ENCODE peak calls at places on chromosome 18, in seven cellular contexts. One of them, this sample, is unnamed.

GRCh38 chr18:30093376-30093775 is 949.2 kb downstream of the DSC3 start:
- DNase-seq in A549: no peak
- DNase-seq in left ventricle myocardium inferior: no peak
- DNase-seq in neural progenitor cell: no peak
- DNase-seq in IMR-90: peak
- DNase-seq in mesendoderm: no peak
- DNase-seq in effector memory CD4-positive, alpha-beta T cell: no peak
- DNase-seq in this sample: no peak

GRCh38 chr18:41642756-41643155 is 312.3 kb upstream of the PIK3C3 start:
- DNase-seq in A549: no peak
- DNase-seq in left ventricle myocardium inferior: no peak
- DNase-seq in neural progenitor cell: no peak
- DNase-seq in IMR-90: no peak
- DNase-seq in mesendoderm: no peak
- DNase-seq in effector memory CD4-positive, alpha-beta T cell: no peak
- DNase-seq in this sample: no peak

GRCh38 chr18:56168049-56168781 is 470.2 kb downstream of the TXNL1 start:
- DNase-seq in A549: no peak
- DNase-seq in left ventricle myocardium inferior: no peak
- DNase-seq in neural progenitor cell: peak
- DNase-seq in IMR-90: peak
- DNase-seq in mesendoderm: peak
- DNase-seq in effector memory CD4-positive, alpha-beta T cell: no peak
- DNase-seq in this sample: peak

GRCh38 chr18:36648803-36649202 is 180.0 kb downstream of the TPGS2 start:
- DNase-seq in A549: no peak
- DNase-seq in left ventricle myocardium inferior: no peak
- DNase-seq in neural progenitor cell: no peak
- DNase-seq in IMR-90: no peak
- DNase-seq in mesendoderm: no peak
- DNase-seq in effector memory CD4-positive, alpha-beta T cell: no peak
- DNase-seq in this sample: no peak

GRCh38 chr18:49814147-49814499 is 790 bp upstream of the ACAA2 start:
- DNase-seq in A549: peak
- DNase-seq in left ventricle myocardium inferior: peak
- DNase-seq in neural progenitor cell: peak
- DNase-seq in IMR-90: peak
- DNase-seq in mesendoderm: peak
- DNase-seq in effector memory CD4-positive, alpha-beta T cell: no peak
- DNase-seq in this sample: peak

GRCh38 chr18:10748641-10749040 is 222.8 kb downstream of the NAPG start:
- DNase-seq in A549: no peak
- DNase-seq in left ventricle myocardium inferior: no peak
- DNase-seq in neural progenitor cell: no peak
- DNase-seq in IMR-90: peak
- DNase-seq in mesendoderm: no peak
- DNase-seq in effector memory CD4-positive, alpha-beta T cell: no peak
- DNase-seq in this sample: peak

GRCh38 chr18:47969851-47970250 is 39.4 kb upstream of the SMAD2 start:
- DNase-seq in A549: no peak
- DNase-seq in left ventricle myocardium inferior: no peak
- DNase-seq in neural progenitor cell: no peak
- DNase-seq in IMR-90: no peak
- DNase-seq in mesendoderm: peak
- DNase-seq in effector memory CD4-positive, alpha-beta T cell: no peak
- DNase-seq in this sample: peak

GRCh38 chr18:28905509-28905908 is 728.6 kb upstream of the CDH2 start:
- DNase-seq in A549: no peak
- DNase-seq in left ventricle myocardium inferior: no peak
- DNase-seq in neural progenitor cell: no peak
- DNase-seq in IMR-90: peak
- DNase-seq in mesendoderm: peak
- DNase-seq in effector memory CD4-positive, alpha-beta T cell: no peak
- DNase-seq in this sample: peak

GRCh38 chr18:3238742-3239141 is 8.9 kb upstream of the MYL12A start:
- DNase-seq in A549: no peak
- DNase-seq in left ventricle myocardium inferior: no peak
- DNase-seq in neural progenitor cell: no peak
- DNase-seq in IMR-90: no peak
- DNase-seq in mesendoderm: no peak
- DNase-seq in effector memory CD4-positive, alpha-beta T cell: no peak
- DNase-seq in this sample: no peak

GRCh38 chr18:63234432-63234831 is 85.1 kb downstream of the BCL2 start:
- DNase-seq in A549: no peak
- DNase-seq in left ventricle myocardium inferior: no peak
- DNase-seq in neural progenitor cell: no peak
- DNase-seq in IMR-90: no peak
- DNase-seq in mesendoderm: no peak
- DNase-seq in effector memory CD4-positive, alpha-beta T cell: no peak
- DNase-seq in this sample: no peak

GRCh38 chr18:36974686-36975085 is 145.8 kb downstream of the KIAA1328 start:
- DNase-seq in A549: no peak
- DNase-seq in left ventricle myocardium inferior: no peak
- DNase-seq in neural progenitor cell: no peak
- DNase-seq in IMR-90: no peak
- DNase-seq in mesendoderm: no peak
- DNase-seq in effector memory CD4-positive, alpha-beta T cell: no peak
- DNase-seq in this sample: no peak

GRCh38 chr18:35938158-35938557 is 34.3 kb upstream of the RMP24 start:
- DNase-seq in A549: no peak
- DNase-seq in left ventricle myocardium inferior: no peak
- DNase-seq in neural progenitor cell: no peak
- DNase-seq in IMR-90: peak
- DNase-seq in mesendoderm: no peak
- DNase-seq in effector memory CD4-positive, alpha-beta T cell: no peak
- DNase-seq in this sample: no peak

DNA sequence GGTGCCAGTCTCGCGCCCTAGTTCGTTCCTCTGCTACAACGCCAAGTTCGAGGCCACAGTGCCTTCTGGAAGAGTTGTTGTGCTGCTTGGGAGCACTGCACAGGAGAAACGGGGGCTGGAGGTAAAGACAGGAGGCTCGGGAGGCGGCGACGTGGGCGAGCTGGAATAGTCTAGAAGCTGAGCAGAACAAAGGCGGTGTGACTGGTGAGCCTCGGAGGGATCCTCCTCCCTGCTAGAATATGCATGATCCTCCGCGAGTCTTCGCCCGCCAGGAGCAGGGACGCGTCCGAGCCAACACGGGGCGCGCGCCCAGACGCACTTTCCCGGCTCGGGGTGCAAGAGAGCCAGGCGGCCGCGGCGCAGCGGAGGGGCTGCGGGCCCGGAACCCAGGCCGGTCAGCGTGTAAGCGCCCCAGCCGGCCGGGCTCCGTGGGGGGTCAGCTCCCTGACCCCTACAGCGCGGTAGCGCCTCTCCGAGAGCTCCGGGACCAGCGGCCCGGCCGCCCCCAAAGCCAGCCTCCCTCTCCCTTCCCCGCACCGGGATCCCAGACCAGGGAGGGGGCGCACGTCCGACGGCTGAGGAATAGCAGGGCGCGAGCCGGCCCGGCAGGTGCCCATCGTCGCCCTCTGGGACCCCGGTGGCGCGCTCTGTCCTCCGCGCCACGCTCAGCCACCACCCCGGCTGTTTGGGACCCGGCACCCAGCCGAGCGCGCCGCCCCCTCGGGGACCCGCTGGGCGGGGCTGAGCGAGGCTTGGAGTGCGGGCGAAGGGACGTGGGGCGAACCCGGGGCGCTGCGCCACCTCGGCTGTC is 62.4 kb downstream of the GNAL start:
- DNase-seq in A549: no peak
- DNase-seq in left ventricle myocardium inferior: no peak
- DNase-seq in neural progenitor cell: peak
- DNase-seq in IMR-90: no peak
- DNase-seq in mesendoderm: peak
- DNase-seq in effector memory CD4-positive, alpha-beta T cell: no peak
- DNase-seq in this sample: no peak
- H3K4me3 ChIP-seq in A549: peak
- H3K4me3 ChIP-seq in left ventricle myocardium inferior: peak
- H3K4me3 ChIP-seq in neural progenitor cell: peak
- H3K4me3 ChIP-seq in IMR-90: no peak
- H3K4me3 ChIP-seq in mesendoderm: peak
- H3K4me3 ChIP-seq in effector memory CD4-positive, alpha-beta T cell: no peak
- H3K4me3 ChIP-seq in this sample: no peak

DNA sequence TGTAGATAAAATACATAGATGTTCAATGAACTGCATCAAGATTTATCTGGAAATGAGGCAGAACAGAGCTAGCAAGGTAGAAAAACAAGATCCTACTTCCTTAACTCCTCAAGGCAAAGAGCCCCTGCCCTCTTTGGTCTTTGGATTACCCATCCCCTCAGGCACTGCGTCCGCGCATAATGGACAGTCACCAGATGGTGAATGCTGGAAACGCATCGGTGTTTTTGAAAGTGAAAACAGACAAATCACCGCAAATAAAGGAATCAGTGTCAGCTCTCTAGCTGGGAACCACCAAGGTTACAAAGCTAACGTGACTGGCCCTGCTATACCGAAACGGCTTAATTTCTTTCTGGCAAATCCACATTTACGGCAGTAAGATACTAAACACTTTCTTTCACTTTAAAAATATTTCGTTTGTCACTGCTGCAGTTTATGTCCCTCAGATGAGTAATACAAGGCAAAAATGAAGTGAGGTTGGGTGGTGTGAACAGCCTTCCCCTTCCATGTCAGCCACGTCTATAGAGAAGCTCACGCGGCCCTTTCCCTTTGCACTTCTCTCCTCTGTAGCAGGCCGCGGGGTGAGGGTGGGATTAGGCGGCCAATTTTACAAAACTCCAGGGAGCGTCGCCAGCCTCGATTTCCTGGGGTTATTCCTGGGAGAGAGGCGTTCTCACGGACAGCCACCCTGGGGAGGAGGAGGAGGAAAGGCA is 620 bp upstream of the GALR1 start:
- DNase-seq in A549: no peak
- DNase-seq in left ventricle myocardium inferior: no peak
- DNase-seq in neural progenitor cell: peak
- DNase-seq in IMR-90: no peak
- DNase-seq in mesendoderm: peak
- DNase-seq in effector memory CD4-positive, alpha-beta T cell: no peak
- DNase-seq in this sample: no peak
- H3K4me3 ChIP-seq in A549: peak
- H3K4me3 ChIP-seq in left ventricle myocardium inferior: peak
- H3K4me3 ChIP-seq in neural progenitor cell: peak
- H3K4me3 ChIP-seq in IMR-90: peak
- H3K4me3 ChIP-seq in mesendoderm: no peak
- H3K4me3 ChIP-seq in effector memory CD4-positive, alpha-beta T cell: peak
- H3K4me3 ChIP-seq in this sample: no peak

DNA sequence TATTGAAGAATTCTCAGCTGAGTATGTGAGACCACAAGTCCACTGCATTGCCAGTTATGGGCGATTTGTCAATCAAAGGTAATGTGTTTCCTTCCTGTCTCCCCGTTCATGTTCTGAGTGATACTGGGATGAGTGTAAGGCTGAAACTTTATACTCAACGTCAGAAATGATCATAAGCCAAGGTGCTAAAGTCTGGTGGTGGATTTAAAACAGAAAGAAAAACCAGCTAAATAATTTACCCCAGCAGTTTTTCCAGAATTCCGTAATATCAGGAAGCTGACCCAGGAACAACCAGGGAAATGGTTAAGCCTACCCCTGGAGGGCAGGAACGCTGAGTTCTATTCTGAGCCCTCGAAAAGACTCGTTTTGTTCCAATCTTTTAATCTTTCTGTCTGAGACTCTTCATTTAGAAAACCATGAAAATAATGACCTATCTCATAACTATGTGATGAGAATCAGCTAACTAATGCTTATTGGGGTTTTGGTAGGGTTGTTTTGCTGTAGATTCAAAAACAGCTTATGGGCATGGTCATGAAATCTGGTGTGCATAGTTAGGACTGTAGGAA is 149.6 kb downstream of the LAMA3 start:
- DNase-seq in A549: no peak
- DNase-seq in left ventricle myocardium inferior: no peak
- DNase-seq in neural progenitor cell: no peak
- DNase-seq in IMR-90: peak
- DNase-seq in mesendoderm: no peak
- DNase-seq in effector memory CD4-positive, alpha-beta T cell: no peak
- DNase-seq in this sample: peak
- H3K4me3 ChIP-seq in A549: no peak
- H3K4me3 ChIP-seq in left ventricle myocardium inferior: no peak
- H3K4me3 ChIP-seq in neural progenitor cell: no peak
- H3K4me3 ChIP-seq in IMR-90: no peak
- H3K4me3 ChIP-seq in mesendoderm: no peak
- H3K4me3 ChIP-seq in effector memory CD4-positive, alpha-beta T cell: no peak
- H3K4me3 ChIP-seq in this sample: no peak

GRCh38 chr18:12052866-12053265 is 40.8 kb upstream of the ANKRD62 start:
- DNase-seq in A549: no peak
- DNase-seq in left ventricle myocardium inferior: no peak
- DNase-seq in neural progenitor cell: no peak
- DNase-seq in IMR-90: no peak
- DNase-seq in mesendoderm: no peak
- DNase-seq in effector memory CD4-positive, alpha-beta T cell: no peak
- DNase-seq in this sample: no peak
- H3K4me3 ChIP-seq in A549: no peak
- H3K4me3 ChIP-seq in left ventricle myocardium inferior: no peak
- H3K4me3 ChIP-seq in neural progenitor cell: no peak
- H3K4me3 ChIP-seq in IMR-90: no peak
- H3K4me3 ChIP-seq in mesendoderm: no peak
- H3K4me3 ChIP-seq in effector memory CD4-positive, alpha-beta T cell: no peak
- H3K4me3 ChIP-seq in this sample: no peak

DNA sequence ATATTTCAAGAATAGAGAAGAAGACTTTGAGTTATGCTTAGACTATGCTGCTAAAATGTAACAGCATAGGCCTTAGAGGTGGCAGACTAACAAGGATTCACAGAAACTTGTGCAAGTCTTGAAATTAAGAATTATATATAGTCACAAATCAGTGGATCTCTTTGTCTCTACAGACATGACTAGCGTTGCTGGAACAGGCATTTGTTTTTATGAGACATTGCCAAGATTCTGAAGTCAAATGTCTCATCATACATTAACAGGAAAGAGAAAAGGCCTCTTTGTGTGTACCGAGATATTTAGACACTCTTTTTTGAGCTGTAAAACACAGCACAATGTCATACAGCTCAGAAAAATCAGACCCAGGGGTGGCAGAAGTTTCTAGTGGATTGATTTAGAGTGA is 207.1 kb downstream of the TMX3 start:
- DNase-seq in A549: no peak
- DNase-seq in left ventricle myocardium inferior: no peak
- DNase-seq in neural progenitor cell: no peak
- DNase-seq in IMR-90: peak
- DNase-seq in mesendoderm: no peak
- DNase-seq in effector memory CD4-positive, alpha-beta T cell: no peak
- DNase-seq in this sample: peak
- H3K4me3 ChIP-seq in A549: no peak
- H3K4me3 ChIP-seq in left ventricle myocardium inferior: no peak
- H3K4me3 ChIP-seq in neural progenitor cell: no peak
- H3K4me3 ChIP-seq in IMR-90: no peak
- H3K4me3 ChIP-seq in mesendoderm: no peak
- H3K4me3 ChIP-seq in effector memory CD4-positive, alpha-beta T cell: no peak
- H3K4me3 ChIP-seq in this sample: no peak

GRCh38 chr18:23106575-23106974 is 28.7 kb upstream of the CABLES1 start:
- DNase-seq in A549: peak
- DNase-seq in left ventricle myocardium inferior: no peak
- DNase-seq in neural progenitor cell: no peak
- DNase-seq in IMR-90: peak
- DNase-seq in mesendoderm: peak
- DNase-seq in effector memory CD4-positive, alpha-beta T cell: no peak
- DNase-seq in this sample: peak
- H3K4me3 ChIP-seq in A549: no peak
- H3K4me3 ChIP-seq in left ventricle myocardium inferior: no peak
- H3K4me3 ChIP-seq in neural progenitor cell: no peak
- H3K4me3 ChIP-seq in IMR-90: no peak
- H3K4me3 ChIP-seq in mesendoderm: no peak
- H3K4me3 ChIP-seq in effector memory CD4-positive, alpha-beta T cell: no peak
- H3K4me3 ChIP-seq in this sample: no peak